ENCODE peak calls at places on chromosomes 6 and 20, in five cellular contexts. G, Q, F, R and O are unnamed samples.
A peak's percentile ranks its signal among the peaks of the same experiment; 100 is the strongest.

GRCh38 chr20:25470045-25470444 is 62.6 kb downstream of the GINS1 start:
- DNase-seq in R (no peak), F (peak; percentile 75), G (peak; percentile 89), Q (no peak), O (peak; percentile 39)

GRCh38 chr20:13261460-13262301 is 40.6 kb downstream of the ISM1 start:
- DNase-seq in F (peak; percentile 77), R (no peak), G (peak; percentile 91), Q (peak; percentile 56), O (peak; percentile 36)

GRCh38 chr20:59291740-59292139 is 8.7 kb upstream of the EDN3 start:
- DNase-seq in R (no peak), F (no peak), G (no peak), Q (no peak), O (peak; percentile 58)

GRCh38 chr6:34359438-34360158 is 32.9 kb downstream of the NUDT3 start:
- DNase-seq in G (no peak), R (no peak), F (no peak), Q (no peak), O (no peak)

GRCh38 chr6:87274660-87275273 is 47.6 kb upstream of the SMIM8 start:
- DNase-seq in F (no peak), G (no peak), Q (no peak), R (no peak), O (no peak)

GRCh38 chr6:36463686-36464085 is 20.9 kb downstream of the KCTD20 start:
- DNase-seq in R (no peak), F (no peak), Q (no peak), G (no peak), O (no peak)

GRCh38 chr6:152233547-152234320 is 403.4 kb downstream of the SYNE1 start:
- DNase-seq in F (no peak), G (no peak), R (no peak), Q (no peak), O (no peak)

GRCh38 chr6:3324262-3324942 is 65.7 kb downstream of the PSMG4 start:
- DNase-seq in G (peak; percentile 22), F (no peak), R (no peak), Q (no peak), O (no peak)

GRCh38 chr6:29995346-29995777 is 53.0 kb downstream of the HLA-A start:
- DNase-seq in F (no peak), Q (no peak), G (peak; percentile 24), R (no peak), O (no peak)

GRCh38 chr20:47055699-47056369 is 161.2 kb downstream of the EYA2 start:
- DNase-seq in Q (no peak), G (no peak), R (no peak), F (no peak), O (peak; percentile 25)

GRCh38 chr6:106527979-106528378 is 101.3 kb downstream of the RTN4IP1 start:
- DNase-seq in Q (no peak), G (no peak), R (no peak), F (no peak), O (no peak)

GRCh38 chr6:42407379-42407778 is 44.3 kb downstream of the TRERF1 start:
- DNase-seq in Q (no peak), R (no peak), F (peak; percentile 19), G (no peak), O (no peak)

GRCh38 chr6:140045116-140045515 is 670.7 kb upstream of the CITED2 start:
- DNase-seq in R (no peak), G (no peak), F (no peak), Q (no peak), O (no peak)

GRCh38 chr6:9914951-9915350 is 499.9 kb downstream of the TFAP2A start:
- DNase-seq in G (no peak), R (no peak), F (no peak), Q (no peak), O (no peak)

GRCh38 chr20:46344488-46345162 is 36.3 kb upstream of the CDH22 start:
- DNase-seq in R (no peak), F (no peak), G (no peak), Q (no peak), O (no peak)

GRCh38 chr20:53737404-53738038 is 143.9 kb upstream of the ZNF217 start:
- DNase-seq in F (no peak), G (no peak), R (no peak), Q (no peak), O (no peak)

GRCh38 chr20:9594284-9594875 is 80.0 kb downstream of the LAMP5 start:
- DNase-seq in F (peak; percentile 18), R (no peak), G (no peak), Q (no peak), O (no peak)

GRCh38 chr20:49234831-49235230 is 15.6 kb downstream of the DDX27 start:
- DNase-seq in F (no peak), R (no peak), Q (no peak), G (no peak), O (no peak)

GRCh38 chr6:104957301-104958177 is 632 bp downstream of the LIN28B start:
- DNase-seq in G (peak; percentile 87), F (peak; percentile 82), R (no peak), Q (no peak), O (no peak)

GRCh38 chr6:170101281-170102035 is 189.4 kb downstream of the DLL1 start:
- DNase-seq in G (peak; percentile 37), F (no peak), Q (no peak), R (no peak), O (no peak)

GRCh38 chr6:169828176-169828575 is 76.8 kb downstream of the ERMARD start:
- DNase-seq in Q (no peak), F (no peak), G (peak; percentile 30), R (no peak), O (peak; percentile 13)

GRCh38 chr6:149840345-149841075 is 23.6 kb downstream of the LRP11 start:
- DNase-seq in G (peak; percentile 94), R (peak; percentile 51), F (peak; percentile 81), Q (peak; percentile 80), O (peak; percentile 84)

GRCh38 chr6:142884214-142885035 is 60.6 kb downstream of the HIVEP2 start:
- DNase-seq in F (peak; percentile 28), R (no peak), Q (no peak), G (no peak), O (no peak)

GRCh38 chr20:8305449-8305978 is 173.4 kb downstream of the PLCB1 start:
- DNase-seq in G (peak; percentile 92), R (no peak), F (peak; percentile 84), Q (peak; percentile 19), O (peak; percentile 71)

GRCh38 chr6:26490576-26490964 is 9.5 kb upstream of the BTN1A1 start:
- DNase-seq in F (no peak), Q (no peak), G (no peak), R (no peak), O (no peak)

GRCh38 chr6:85126448-85127178 is 323.3 kb upstream of the NT5E start:
- DNase-seq in G (peak; percentile 93), R (no peak), F (peak; percentile 90), Q (peak; percentile 18), O (peak; percentile 33)

GRCh38 chr6:41657131-41658094 is 19.1 kb downstream of the MDFI start:
- DNase-seq in F (no peak), Q (no peak), R (no peak), G (peak; percentile 46), O (no peak)

GRCh38 chr6:126890055-126890454 is 228.4 kb upstream of the RSPO3 start:
- DNase-seq in F (no peak), Q (no peak), R (no peak), G (no peak), O (no peak)

GRCh38 chr6:167504412-167504961 is 179.6 kb downstream of the TTLL2 start:
- DNase-seq in F (no peak), G (no peak), R (no peak), Q (no peak), O (no peak)

GRCh38 chr6:167505782-167506181 is 180.9 kb downstream of the TTLL2 start:
- DNase-seq in G (no peak), F (no peak), R (no peak), Q (no peak), O (no peak)

GRCh38 chr6:167505199-167505598 is 180.3 kb downstream of the TTLL2 start:
- DNase-seq in G (no peak), Q (no peak), F (no peak), R (no peak), O (no peak)

GRCh38 chr6:167507376-167507961 is 182.6 kb downstream of the TTLL2 start:
- DNase-seq in R (no peak), G (no peak), F (no peak), Q (no peak), O (no peak)

DNA sequence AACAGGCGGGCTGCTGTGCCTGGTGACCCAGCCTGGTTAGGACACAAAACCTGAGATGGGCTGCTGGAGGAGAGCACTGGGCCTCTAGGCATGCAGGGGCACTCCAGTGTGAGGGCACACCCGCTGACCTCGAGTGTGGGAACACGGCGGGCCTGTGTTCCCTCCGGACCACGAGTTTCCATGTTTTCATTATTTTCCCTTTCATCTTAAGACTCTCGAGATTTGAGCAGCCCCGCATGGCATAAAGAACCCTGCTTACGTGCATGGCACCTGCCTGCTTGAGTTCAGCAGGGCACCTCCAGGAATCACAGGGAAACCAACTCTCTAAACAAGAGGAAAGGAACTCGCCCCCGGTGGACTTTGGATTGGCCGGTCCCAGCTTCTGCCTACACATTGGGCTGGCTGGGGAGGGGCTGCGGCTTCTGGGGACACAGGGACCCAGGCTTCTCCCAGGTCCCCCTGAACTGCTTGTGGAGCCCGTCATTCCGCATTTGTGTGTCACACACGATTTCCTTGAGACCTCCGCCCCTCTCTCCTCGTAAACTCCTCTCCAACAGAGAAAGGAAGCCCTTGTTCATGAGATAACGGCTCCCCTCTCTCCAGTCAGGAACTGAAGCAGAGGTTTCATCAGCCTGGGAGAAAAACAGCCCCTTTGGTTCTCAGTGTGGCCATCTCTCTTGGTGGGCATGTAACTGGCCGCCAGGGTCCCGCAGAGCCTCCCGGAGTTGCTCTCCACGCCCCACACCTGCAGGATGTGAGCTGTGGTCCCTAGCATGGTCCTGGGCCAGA is 181.8 kb downstream of the TTLL2 start:
- DNase-seq in Q (no peak), G (no peak), F (no peak), R (no peak), O (peak; percentile 37)
- H3K27ac ChIP-seq in Q (no peak overlapping the region), G (no peak overlapping the region), F (no peak overlapping the region), R (no peak overlapping the region), O (no peak overlapping the region)

DNA sequence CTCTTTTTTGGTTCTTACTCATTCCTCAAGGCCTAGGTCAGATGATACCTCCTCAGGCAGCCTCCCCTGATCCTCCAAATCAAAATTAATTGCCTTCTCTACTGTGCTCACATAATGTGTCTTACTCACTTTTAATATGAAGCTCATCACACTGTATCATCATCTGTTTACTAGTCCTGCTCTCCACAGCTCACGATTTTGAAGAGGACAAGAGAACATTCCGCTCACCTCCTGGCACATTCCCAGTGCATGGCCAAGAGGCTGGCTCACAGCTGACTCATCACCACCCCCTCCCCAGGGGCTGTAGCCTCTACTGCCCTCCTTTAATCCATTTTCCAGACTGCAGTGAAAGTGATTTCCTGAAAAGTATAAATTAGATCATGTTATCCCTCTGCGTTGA is 133.1 kb downstream of the ALDH8A1 start:
- DNase-seq in G (no peak), F (peak; percentile 28), R (no peak), Q (no peak), O (no peak)
- H3K4me3 ChIP-seq in G (no peak overlapping the region), F (no peak overlapping the region), R (no peak overlapping the region), Q (no peak overlapping the region), O (no peak overlapping the region)

DNA sequence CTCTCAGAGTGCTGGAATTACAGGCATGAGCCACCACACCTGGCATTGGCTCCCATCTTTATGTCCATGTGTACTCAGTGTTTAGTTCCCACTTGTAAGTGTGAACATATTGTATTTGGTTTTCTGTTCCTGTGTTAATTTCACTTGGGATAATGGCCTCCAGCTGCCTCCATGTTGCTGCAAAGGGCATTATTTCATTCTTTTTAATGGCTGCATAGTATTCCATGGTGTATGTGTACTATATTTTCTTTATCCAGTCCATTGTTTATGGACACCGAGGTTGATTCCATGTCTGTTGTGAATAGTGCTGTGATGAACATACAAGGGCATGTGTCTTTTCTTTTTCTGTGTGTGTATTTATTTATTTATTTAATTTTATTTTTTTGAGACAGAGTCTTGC is 47.7 kb downstream of the MYO6 start:
- DNase-seq in R (no peak), Q (no peak), F (no peak), G (no peak), O (no peak)
- H3K27ac ChIP-seq in R (no peak overlapping the region), Q (no peak overlapping the region), F (no peak overlapping the region), G (no peak overlapping the region), O (no peak overlapping the region)

GRCh38 chr6:44223471-44224153 is at the start of gene SLC29A1:
- DNase-seq in R (peak; percentile 78), Q (peak; percentile 83), G (peak; percentile 92), F (peak; percentile 86), O (peak; percentile 87)
- H3K4me3 ChIP-seq in R (peak within 1 kb of the TSS; percentile 53), Q (peak within 1 kb of the TSS; percentile 84), G (peak within 1 kb of the TSS; percentile 87), F (peak within 1 kb of the TSS; percentile 32), O (peak within 1 kb of the TSS; percentile 67)